ENCODE peak calls at places on chromosomes 4 and X, in six cellular contexts. B is AG04450; O is activated CD8-positive, alpha-beta T cell treated with anti-CD3 and anti-CD28 coated beads for 36 hours; Q is fibroblast of mammary gland; W is AG10803; H is kidney. S is an unnamed sample.

GRCh38 chr4:6907658-6908191 is 1.9 kb upstream of the TBC1D14 start:
- DNase-seq in B (no peak), O (peak; percentile 42), Q (peak; percentile 36), W (no peak), H (peak; percentile 78), S (no peak)

GRCh38 chr4:121668368-121669162 is 28.2 kb downstream of the ANXA5 start:
- DNase-seq in B (peak; percentile 91), O (no peak), Q (peak; percentile 100), W (peak; percentile 97), H (no peak), S (no peak)

GRCh38 chr4:86901864-86902263 is 9.6 kb upstream of the C4orf36 start:
- DNase-seq in B (no peak), O (no peak), Q (no peak), W (no peak), H (no peak), S (no peak)

GRCh38 chr4:10861036-10861435 is 176.5 kb upstream of the CLNK start:
- DNase-seq in B (no peak), O (no peak), Q (no peak), W (no peak), H (no peak), S (no peak)

GRCh38 chrX:69093960-69094935 is 71.0 kb downstream of the PJA1 start:
- DNase-seq in B (no peak), O (peak; percentile 43), Q (peak; percentile 63), W (peak; percentile 63), H (no peak), S (peak; percentile 62)

GRCh38 chr4:25621027-25621930 is 34.4 kb upstream of the SLC34A2 start:
- DNase-seq in B (no peak), O (no peak), Q (no peak), W (no peak), H (no peak), S (no peak)

GRCh38 chr4:20254517-20255250 is 3.0 kb downstream of the SLIT2 start:
- DNase-seq in B (no peak), O (no peak), Q (no peak), W (peak; percentile 44), H (peak; percentile 72), S (no peak)

GRCh38 chr4:82798168-82799005 is at the start of gene SCD5:
- DNase-seq in B (peak; percentile 49), O (peak; percentile 71), Q (peak; percentile 73), W (peak; percentile 86), H (peak; percentile 85), S (peak; percentile 85)

GRCh38 chr4:103018391-103019318 is 850 bp downstream of the SLC9B1 start:
- DNase-seq in B (no peak), O (no peak), Q (no peak), W (peak; percentile 0), H (no peak), S (no peak)

GRCh38 chrX:69072486-69073006 is 92.7 kb downstream of the PJA1 start:
- DNase-seq in B (no peak), O (no peak), Q (no peak), W (no peak), H (no peak), S (no peak)

GRCh38 chrX:153780678-153781427 is at the start of gene SRPK3:
- DNase-seq in B (no peak), O (no peak), Q (no peak), W (no peak), H (peak; percentile 72), S (no peak)

GRCh38 chr4:15864771-15865566 is 73.6 kb downstream of the FGFBP1 start:
- DNase-seq in B (no peak), O (no peak), Q (no peak), W (peak; percentile 43), H (no peak), S (no peak)
- TF ChIP-seq CTCF in B (no peak), O (no peak), Q (no peak), W (no peak), H (no peak), S (no peak)

DNA sequence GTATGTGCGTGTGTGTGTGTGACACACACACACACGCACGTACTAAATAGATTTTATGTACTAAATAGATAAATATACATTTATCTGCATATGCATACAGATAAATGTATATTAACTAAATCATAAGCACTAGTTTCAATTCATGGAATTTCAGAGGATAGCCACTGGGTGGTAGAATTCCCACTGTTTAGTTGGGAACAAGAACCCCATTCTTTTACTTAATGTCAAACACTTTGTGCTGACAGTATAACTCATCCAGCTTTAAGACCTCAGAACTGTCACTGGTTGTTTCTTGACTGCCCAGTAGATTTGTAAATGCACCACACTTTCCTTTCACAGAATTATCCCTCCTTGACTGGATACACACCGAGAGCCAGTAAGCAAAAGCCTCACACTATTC is 32.5 kb downstream of the PPARGC1A start:
- DNase-seq in B (no peak), O (no peak), Q (peak; percentile 41), W (peak; percentile 28), H (no peak), S (no peak)
- TF ChIP-seq CTCF in B (peak; percentile 41), O (no peak), Q (peak; percentile 30), W (peak; percentile 37), H (no peak), S (no peak)

GRCh38 chrX:103774070-103774642 is 2.5 kb upstream of the PLP1 start:
- DNase-seq in B (no peak), O (no peak), Q (peak; percentile 54), W (peak; percentile 52), H (no peak), S (no peak)
- TF ChIP-seq CTCF in B (peak; percentile 33), O (peak; percentile 15), Q (peak; percentile 51), W (peak; percentile 53), H (no peak), S (no peak)

GRCh38 chr4:183808102-183808466 is 97.0 kb upstream of the STOX2 start:
- DNase-seq in B (no peak), O (no peak), Q (no peak), W (no peak), H (no peak), S (no peak)
- TF ChIP-seq CTCF in B (no peak), O (no peak), Q (no peak), W (no peak), H (no peak), S (no peak)

DNA sequence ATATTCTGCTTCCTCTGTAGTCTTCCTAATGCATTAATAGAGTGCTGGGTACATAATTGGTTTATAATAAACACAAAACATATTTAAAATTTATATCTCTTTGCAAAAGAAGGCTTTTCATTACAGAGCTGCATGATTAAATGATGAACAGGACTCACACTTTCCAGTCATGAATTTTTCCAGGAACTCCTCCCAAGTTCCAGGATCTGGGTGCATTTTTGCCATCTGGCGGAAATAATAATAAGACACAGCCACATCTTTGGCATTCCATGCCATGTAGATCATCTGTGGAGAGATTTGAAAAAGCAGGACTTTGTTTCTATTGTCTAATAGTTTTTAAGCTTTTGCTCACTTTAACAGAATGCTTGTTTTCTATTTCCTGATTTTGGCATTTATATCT is 40.2 kb upstream of the SULT1B1 start:
- DNase-seq in B (no peak), O (no peak), Q (peak; percentile 71), W (peak; percentile 73), H (no peak), S (no peak)
- TF ChIP-seq CTCF in B (no peak), O (no peak), Q (no peak), W (no peak), H (no peak), S (no peak)

DNA sequence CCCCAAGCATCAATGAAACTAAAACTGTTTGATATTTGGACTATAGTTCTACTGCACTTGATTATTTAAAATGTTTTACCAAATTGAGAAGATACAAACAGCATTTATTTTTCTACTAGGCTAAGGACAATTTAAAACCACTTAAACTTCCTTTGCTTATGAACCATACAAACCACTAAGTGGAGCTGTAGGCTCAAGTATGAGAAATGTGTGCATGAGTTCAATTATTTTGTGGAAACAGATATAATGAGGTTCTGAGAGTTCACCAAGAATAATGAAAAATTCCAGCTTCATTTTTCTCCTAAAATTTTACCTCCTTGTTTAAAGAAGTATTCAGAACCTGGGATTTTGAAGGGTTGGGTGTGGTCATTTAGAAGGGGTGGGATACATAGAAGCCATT is 63.1 kb downstream of the SERPINA7 start:
- DNase-seq in B (no peak), O (no peak), Q (peak; percentile 14), W (no peak), H (no peak), S (no peak)
- TF ChIP-seq CTCF in B (no peak), O (no peak), Q (peak; percentile 14), W (no peak), H (no peak), S (no peak)

GRCh38 chrX:40780123-40780522 is 44.8 kb upstream of the MED14 start:
- DNase-seq in B (no peak), O (no peak), Q (no peak), W (no peak), H (no peak), S (no peak)
- TF ChIP-seq CTCF in B (no peak), O (no peak), Q (no peak), W (no peak), H (no peak), S (no peak)